ENCODE peak calls at places on chromosomes 3 and 15, in six cellular contexts. O is left ventricle myocardium superior; U is activated CD8-positive, alpha-beta memory T cell treated with anti-CD3 and anti-CD28 coated beads, Interleukin-2, amount 10 ng/mL, durations not matched to agents 7 days and 5 days; D is stimulated activated naive CD8-positive, alpha-beta T cell treated with anti-CD3 and anti-CD28 coated beads, Interleukin-15, amount 100 ng/mL, for 72 hours; S is T-helper 17 cell; Z is activated CD4-positive, alpha-beta T cell treated with anti-CD3 and anti-CD28 coated beads for 36 hours. H is an unnamed sample.

GRCh38 chr3:100499651-100500050 is 7.2 kb downstream of the TMEM45A start:
- ATAC-seq in O (no peak), U (no peak), D (no peak), S (no peak), Z (no peak), H (no peak)

GRCh38 chr15:17026633-17027032 is 3515.0 kb downstream of the GOLGA6L6 start:
- ATAC-seq in O (no peak), U (no peak), D (no peak), S (no peak), Z (no peak), H (no peak)

GRCh38 chr3:56839784-56840724 is 38.3 kb upstream of the ARHGEF3 start:
- ATAC-seq in O (no peak), U (no peak), D (no peak), S (no peak), Z (no peak), H (no peak)

GRCh38 chr15:67024998-67025368 is 40.4 kb upstream of the SMAD3 start:
- ATAC-seq in O (no peak), U (no peak), D (no peak), S (no peak), Z (no peak), H (no peak)

GRCh38 chr15:75720787-75721461 is 8.3 kb upstream of the CSPG4 start:
- ATAC-seq in O (peak; percentile 15), U (peak; percentile 52), D (peak; percentile 88), S (peak; percentile 31), Z (peak; percentile 77), H (no peak)

GRCh38 chr3:108127301-108127988 is 36.6 kb upstream of the CD47 start:
- ATAC-seq in O (peak; percentile 19), U (peak; percentile 63), D (peak; percentile 63), S (peak; percentile 48), Z (peak; percentile 33), H (no peak)

GRCh38 chr15:93250905-93251304 is 161.9 kb upstream of the RGMA start:
- ATAC-seq in O (peak; percentile 75), U (no peak), D (no peak), S (no peak), Z (no peak), H (no peak)

GRCh38 chr3:44969779-44970178 is 6.2 kb downstream of the ZDHHC3 start:
- ATAC-seq in O (no peak), U (no peak), D (no peak), S (no peak), Z (no peak), H (no peak)

GRCh38 chr3:191302451-191302850 is 26.7 kb upstream of the CCDC50 start:
- ATAC-seq in O (no peak), U (no peak), D (no peak), S (no peak), Z (no peak), H (no peak)